ENCODE peak calls at places on chromosomes 4 and X, in four cellular contexts. R is upper lobe of right lung, G is tibial nerve, Z is left ventricle myocardium inferior. U is an unnamed sample.

GRCh38 chrX:47224896-47225290 is 6.4 kb downstream of the CDK16 start:
- DNase-seq in G (no peak), Z (no peak), R (no peak), U (no peak)

GRCh38 chr4:41611881-41612871 is 74.2 kb downstream of the LIMCH1 start:
- DNase-seq in G (peak; percentile 41), Z (peak; percentile 69), R (no peak), U (no peak)

GRCh38 chr4:62711575-62711974 is 1511.4 kb downstream of the ADGRL3 start:
- DNase-seq in G (no peak), Z (no peak), R (no peak), U (no peak)

GRCh38 chr4:7007944-7008343 is 35.2 kb upstream of the TADA2B start:
- DNase-seq in R (no peak), Z (no peak), G (no peak), U (peak; percentile 81)

GRCh38 chrX:71166461-71166860 is 21.8 kb downstream of the NLGN3 start:
- DNase-seq in R (no peak), G (no peak), Z (no peak), U (no peak)

GRCh38 chrX:123422875-123423274 is 238.8 kb downstream of the GRIA3 start:
- DNase-seq in G (no peak), Z (no peak), R (no peak), U (peak; percentile 36)

GRCh38 chr4:2596153-2596552 is 59.7 kb downstream of the FAM193A start:
- DNase-seq in G (no peak), R (peak; percentile 47), Z (no peak), U (no peak)

GRCh38 chrX:7586126-7586525 is 256.8 kb upstream of the VCX start:
- DNase-seq in Z (no peak), G (no peak), R (no peak), U (no peak)

GRCh38 chr4:70183168-70183939 is 12.2 kb upstream of the ODAM start:
- DNase-seq in G (no peak), R (no peak), Z (no peak), U (no peak)

GRCh38 chr4:84691170-84691691 is 108.3 kb downstream of the CDS1 start:
- DNase-seq in Z (no peak), G (no peak), R (no peak), U (no peak)

GRCh38 chr4:26557164-26557563 is 26.7 kb upstream of the TBC1D19 start:
- DNase-seq in G (no peak), Z (no peak), R (no peak), U (no peak)

GRCh38 chr4:187227907-187228699 is 504.4 kb upstream of the FAT1 start:
- DNase-seq in R (no peak), Z (no peak), G (no peak), U (no peak)

GRCh38 chrX:132443196-132443595 is 45.6 kb downstream of the MBNL3 start:
- DNase-seq in Z (no peak), R (no peak), G (no peak), U (no peak)

GRCh38 chrX:68846536-68846935 is 17.7 kb downstream of the EFNB1 start:
- DNase-seq in Z (no peak), R (no peak), G (no peak), U (no peak)

GRCh38 chr4:123415977-123416376 is 19.4 kb downstream of the SPRY1 start:
- DNase-seq in G (no peak), Z (no peak), R (no peak), U (no peak)

GRCh38 chr4:103011378-103012025 is 8.0 kb downstream of the SLC9B1 start:
- DNase-seq in Z (no peak), G (no peak), R (peak; percentile 62), U (no peak)

GRCh38 chr4:150033937-150034336 is 44.3 kb upstream of the DCLK2 start:
- DNase-seq in Z (no peak), R (no peak), G (no peak), U (no peak)

GRCh38 chr4:6194458-6195195 is 5.7 kb downstream of the JAKMIP1 start:
- DNase-seq in Z (no peak), G (no peak), R (no peak), U (no peak)

GRCh38 chr4:112175840-112176239 is 30.6 kb downstream of the FAM241A start:
- DNase-seq in R (no peak), G (no peak), Z (no peak), U (no peak)

GRCh38 chr4:153594208-153594607 is 89.9 kb upstream of the TLR2 start:
- DNase-seq in Z (no peak), G (no peak), R (no peak), U (no peak)

DNA sequence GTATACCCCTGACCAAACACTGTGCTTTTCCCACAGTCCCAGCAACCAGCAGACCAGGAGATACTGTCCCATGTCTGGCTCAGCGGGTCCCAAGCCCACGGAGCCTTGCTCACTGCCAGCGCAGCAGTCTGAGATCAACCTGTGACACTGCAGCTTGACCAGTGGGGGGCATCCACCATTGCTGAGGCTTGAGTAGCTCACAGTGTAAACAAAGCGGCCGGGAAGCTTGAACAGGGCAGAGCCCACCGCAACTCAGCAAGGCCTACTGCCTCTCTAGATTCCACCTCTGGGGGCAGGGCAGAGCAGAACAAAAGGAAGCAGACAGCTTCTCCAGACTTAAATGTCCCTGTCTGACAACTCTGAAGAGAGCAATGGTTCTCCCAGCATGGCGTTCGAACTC is 58.1 kb downstream of the SLC10A6 start:
- DNase-seq in R (no peak), Z (no peak), G (no peak), U (no peak)
- H3K27ac ChIP-seq in R (no peak overlapping the region), Z (no peak overlapping the region), G (no peak overlapping the region), U (no peak overlapping the region)

GRCh38 chrX:2632533-2633504 is 58.3 kb upstream of the CD99 start:
- DNase-seq in Z (no peak), R (no peak), G (no peak), U (no peak)

GRCh38 chrX:2635366-2635765 is 55.7 kb upstream of the CD99 start:
- DNase-seq in R (no peak), G (no peak), Z (no peak), U (no peak)

GRCh38 chrX:2629316-2630168 is 61.6 kb upstream of the CD99 start:
- DNase-seq in G (no peak), Z (no peak), R (no peak), U (no peak)

GRCh38 chrX:2628751-2629315 is 62.3 kb upstream of the CD99 start:
- DNase-seq in G (no peak), Z (no peak), R (no peak), U (no peak)

GRCh38 chrX:2631743-2632532 is 59.2 kb upstream of the CD99 start:
- DNase-seq in R (no peak), Z (no peak), G (no peak), U (no peak)
- H3K4me3 ChIP-seq in R (no peak overlapping the region), Z (no peak overlapping the region), G (no peak overlapping the region), U (no peak overlapping the region)

GRCh38 chr4:8050180-8050554 is 108.4 kb downstream of the ABLIM2 start:
- DNase-seq in R (no peak), G (no peak), Z (no peak), U (no peak)
- H3K27ac ChIP-seq in R (peak overlapping the region; percentile 70), G (no peak overlapping the region), Z (peak overlapping the region; percentile 87), U (no peak overlapping the region)

GRCh38 chr4:108109997-108110416 is 58.7 kb downstream of the LEF1 start:
- DNase-seq in G (no peak), Z (no peak), R (no peak), U (no peak)

GRCh38 chr4:108107116-108107515 is 61.6 kb downstream of the LEF1 start:
- DNase-seq in Z (no peak), R (no peak), G (no peak), U (no peak)

GRCh38 chr4:108107729-108108382 is 60.9 kb downstream of the LEF1 start:
- DNase-seq in G (no peak), Z (no peak), R (no peak), U (no peak)

GRCh38 chr4:108110450-108110849 is 58.3 kb downstream of the LEF1 start:
- DNase-seq in R (no peak), G (no peak), Z (no peak), U (no peak)

GRCh38 chr4:108109111-108109510 is 59.6 kb downstream of the LEF1 start:
- DNase-seq in R (no peak), G (no peak), Z (no peak), U (no peak)
- H3K4me3 ChIP-seq in R (no peak overlapping the region), G (no peak overlapping the region), Z (no peak overlapping the region), U (no peak overlapping the region)

GRCh38 chrX:42869011-42869410 is 91.0 kb upstream of the PPP1R2C start:
- DNase-seq in Z (no peak), G (no peak), R (no peak), U (no peak)
- H3K27ac ChIP-seq in Z (no peak overlapping the region), G (no peak overlapping the region), R (no peak overlapping the region), U (no peak overlapping the region)